ENCODE peak calls at places on chromosome 19, in seven cellular contexts. One of them, this sample, is unnamed.

GRCh38 chr19:3464797-3465235 is 15.5 kb downstream of the SMIM24 start:
- DNase-seq in naive thymus-derived CD8-positive, alpha-beta T cell: no peak
- DNase-seq in esophagus squamous epithelium: no peak
- DNase-seq in hypothalamus: no peak
- DNase-seq in cardiac fibroblast: no peak
- DNase-seq in progenitor cell of endocrine pancreas: no peak
- DNase-seq in PC-3: no peak
- DNase-seq in this sample: no peak

GRCh38 chr19:55242517-55242916 is 14.0 kb upstream of the TMEM86B start:
- DNase-seq in naive thymus-derived CD8-positive, alpha-beta T cell: no peak
- DNase-seq in esophagus squamous epithelium: no peak
- DNase-seq in hypothalamus: no peak
- DNase-seq in cardiac fibroblast: no peak
- DNase-seq in progenitor cell of endocrine pancreas: no peak
- DNase-seq in PC-3: no peak
- DNase-seq in this sample: no peak

GRCh38 chr19:2587001-2587719 is 111.2 kb downstream of the GADD45B start:
- DNase-seq in naive thymus-derived CD8-positive, alpha-beta T cell: no peak
- DNase-seq in esophagus squamous epithelium: no peak
- DNase-seq in hypothalamus: no peak
- DNase-seq in cardiac fibroblast: peak; percentile 22
- DNase-seq in progenitor cell of endocrine pancreas: no peak
- DNase-seq in PC-3: no peak
- DNase-seq in this sample: no peak

GRCh38 chr19:44142014-44142523 is 715 bp downstream of the ZNF234 start:
- DNase-seq in naive thymus-derived CD8-positive, alpha-beta T cell: no peak
- DNase-seq in esophagus squamous epithelium: no peak
- DNase-seq in hypothalamus: no peak
- DNase-seq in cardiac fibroblast: peak; percentile 52
- DNase-seq in progenitor cell of endocrine pancreas: no peak
- DNase-seq in PC-3: peak; percentile 3
- DNase-seq in this sample: no peak

GRCh38 chr19:50832666-50833065 is 708 bp downstream of the KLK15 start:
- DNase-seq in naive thymus-derived CD8-positive, alpha-beta T cell: no peak
- DNase-seq in esophagus squamous epithelium: no peak
- DNase-seq in hypothalamus: no peak
- DNase-seq in cardiac fibroblast: no peak
- DNase-seq in progenitor cell of endocrine pancreas: no peak
- DNase-seq in PC-3: no peak
- DNase-seq in this sample: no peak

GRCh38 chr19:4389064-4389375 is 11.3 kb downstream of the SH3GL1 start:
- DNase-seq in naive thymus-derived CD8-positive, alpha-beta T cell: no peak
- DNase-seq in esophagus squamous epithelium: no peak
- DNase-seq in hypothalamus: no peak
- DNase-seq in cardiac fibroblast: no peak
- DNase-seq in progenitor cell of endocrine pancreas: no peak
- DNase-seq in PC-3: no peak
- DNase-seq in this sample: no peak

GRCh38 chr19:19562665-19563347 is 24.7 kb downstream of the CILP2 start:
- DNase-seq in naive thymus-derived CD8-positive, alpha-beta T cell: peak; percentile 58
- DNase-seq in esophagus squamous epithelium: no peak
- DNase-seq in hypothalamus: no peak
- DNase-seq in cardiac fibroblast: no peak
- DNase-seq in progenitor cell of endocrine pancreas: no peak
- DNase-seq in PC-3: no peak
- DNase-seq in this sample: no peak

GRCh38 chr19:35228177-35228930 is at the start of gene FAM187B:
- DNase-seq in naive thymus-derived CD8-positive, alpha-beta T cell: no peak
- DNase-seq in esophagus squamous epithelium: no peak
- DNase-seq in hypothalamus: no peak
- DNase-seq in cardiac fibroblast: no peak
- DNase-seq in progenitor cell of endocrine pancreas: no peak
- DNase-seq in PC-3: no peak
- DNase-seq in this sample: peak; percentile 6

GRCh38 chr19:35717665-35718344 is at the start of gene KMT2B:
- DNase-seq in naive thymus-derived CD8-positive, alpha-beta T cell: no peak
- DNase-seq in esophagus squamous epithelium: no peak
- DNase-seq in hypothalamus: no peak
- DNase-seq in cardiac fibroblast: no peak
- DNase-seq in progenitor cell of endocrine pancreas: peak; percentile 93
- DNase-seq in PC-3: peak; percentile 89
- DNase-seq in this sample: peak; percentile 96

GRCh38 chr19:7476941-7477494 is 11.8 kb downstream of the PEX11G start:
- DNase-seq in naive thymus-derived CD8-positive, alpha-beta T cell: no peak
- DNase-seq in esophagus squamous epithelium: no peak
- DNase-seq in hypothalamus: no peak
- DNase-seq in cardiac fibroblast: no peak
- DNase-seq in progenitor cell of endocrine pancreas: no peak
- DNase-seq in PC-3: no peak
- DNase-seq in this sample: no peak

GRCh38 chr19:44903602-44904425 is 1.8 kb upstream of the APOE start:
- DNase-seq in naive thymus-derived CD8-positive, alpha-beta T cell: peak; percentile 72
- DNase-seq in esophagus squamous epithelium: no peak
- DNase-seq in hypothalamus: peak; percentile 81
- DNase-seq in cardiac fibroblast: peak; percentile 77
- DNase-seq in progenitor cell of endocrine pancreas: peak; percentile 80
- DNase-seq in PC-3: peak; percentile 50
- DNase-seq in this sample: peak; percentile 87